ENCODE peak calls at places on chromosomes 3 and 15, in four cellular contexts. One of them, this sample, is unnamed.

GRCh38 chr3:100245932-100246331 is 14.9 kb upstream of the TBC1D23 start:
- DNase-seq in NT2/D1: peak
- DNase-seq in RWPE1: no peak
- DNase-seq in AG10803: no peak
- DNase-seq in this sample: peak

GRCh38 chr15:89785064-89785770 is 9.1 kb downstream of the MESP2 start:
- DNase-seq in RWPE1: no peak
- DNase-seq in NT2/D1: no peak
- DNase-seq in AG10803: no peak
- DNase-seq in this sample: no peak

GRCh38 chr3:64799606-64800005 is 111.8 kb upstream of the ADAMTS9 start:
- DNase-seq in RWPE1: no peak
- DNase-seq in AG10803: no peak
- DNase-seq in NT2/D1: no peak
- DNase-seq in this sample: no peak

GRCh38 chr3:106963446-106963845 is 413.8 kb upstream of the CCDC54 start:
- DNase-seq in RWPE1: no peak
- DNase-seq in AG10803: no peak
- DNase-seq in NT2/D1: no peak
- DNase-seq in this sample: peak

GRCh38 chr3:68919000-68919399 is 13.3 kb downstream of the TAFA4 start:
- DNase-seq in NT2/D1: peak
- DNase-seq in AG10803: peak
- DNase-seq in RWPE1: no peak
- DNase-seq in this sample: peak

GRCh38 chr3:71978150-71978721 is 193.3 kb upstream of the PROK2 start:
- DNase-seq in RWPE1: no peak
- DNase-seq in NT2/D1: no peak
- DNase-seq in AG10803: no peak
- DNase-seq in this sample: no peak

GRCh38 chr15:90054618-90055097 is 47.6 kb downstream of the IDH2 start:
- DNase-seq in RWPE1: no peak
- DNase-seq in AG10803: no peak
- DNase-seq in NT2/D1: no peak
- DNase-seq in this sample: no peak

GRCh38 chr3:45937206-45938042 is 5.8 kb upstream of the CXCR6 start:
- DNase-seq in AG10803: no peak
- DNase-seq in RWPE1: no peak
- DNase-seq in NT2/D1: no peak
- DNase-seq in this sample: no peak

GRCh38 chr3:44363591-44363990 is 25.0 kb downstream of the TCAIM start:
- DNase-seq in RWPE1: no peak
- DNase-seq in NT2/D1: no peak
- DNase-seq in AG10803: no peak
- DNase-seq in this sample: no peak

GRCh38 chr3:12984023-12984823 is 89.0 kb downstream of the IQSEC1 start:
- DNase-seq in NT2/D1: peak
- DNase-seq in RWPE1: peak
- DNase-seq in AG10803: peak
- DNase-seq in this sample: peak

GRCh38 chr3:187968883-187969580 is 184.9 kb upstream of the LPP start:
- DNase-seq in NT2/D1: no peak
- DNase-seq in RWPE1: peak
- DNase-seq in AG10803: peak
- DNase-seq in this sample: peak

GRCh38 chr3:164514576-164514975 is 563.7 kb downstream of the SI start:
- DNase-seq in AG10803: no peak
- DNase-seq in NT2/D1: no peak
- DNase-seq in RWPE1: no peak
- DNase-seq in this sample: no peak

GRCh38 chr15:41967506-41968206 is 4.7 kb downstream of the EHD4 start:
- DNase-seq in NT2/D1: no peak
- DNase-seq in RWPE1: no peak
- DNase-seq in AG10803: peak
- DNase-seq in this sample: no peak

GRCh38 chr3:112437146-112438022 is 61.9 kb downstream of the BTLA start:
- DNase-seq in AG10803: peak
- DNase-seq in NT2/D1: peak
- DNase-seq in RWPE1: peak
- DNase-seq in this sample: peak

GRCh38 chr3:14439501-14440167 is 37.2 kb downstream of the SLC6A6 start:
- DNase-seq in RWPE1: no peak
- DNase-seq in AG10803: no peak
- DNase-seq in NT2/D1: no peak
- DNase-seq in this sample: no peak

GRCh38 chr3:108493862-108494261 is 16.5 kb downstream of the MYH15 start:
- DNase-seq in AG10803: no peak
- DNase-seq in RWPE1: peak
- DNase-seq in NT2/D1: no peak
- DNase-seq in this sample: peak

GRCh38 chr3:127568604-127569003 is 21.9 kb downstream of the TPRA1 start:
- DNase-seq in NT2/D1: no peak
- DNase-seq in AG10803: no peak
- DNase-seq in RWPE1: no peak
- DNase-seq in this sample: no peak

GRCh38 chr3:190728574-190729246 is 133.8 kb downstream of the GMNC start:
- DNase-seq in NT2/D1: no peak
- DNase-seq in RWPE1: no peak
- DNase-seq in AG10803: peak
- DNase-seq in this sample: peak

GRCh38 chr3:8660271-8660731 is 15.7 kb upstream of the SSUH2 start:
- DNase-seq in AG10803: peak
- DNase-seq in NT2/D1: no peak
- DNase-seq in RWPE1: no peak
- DNase-seq in this sample: peak

GRCh38 chr3:46301122-46301835 is 52.6 kb upstream of the CCR2 start:
- DNase-seq in NT2/D1: no peak
- DNase-seq in RWPE1: no peak
- DNase-seq in AG10803: no peak
- DNase-seq in this sample: no peak

This sample was measured in M059J.